ENCODE peak calls at places on chromosomes 1 and 21, in six cellular contexts. N, K, G, Y, S and V are unnamed samples.

GRCh38 chr1:170048515-170048914 is 26.0 kb downstream of the KIFAP3 start:
- DNase-seq in K (no peak), S (no peak), N (peak), G (no peak), Y (no peak), V (no peak)

GRCh38 chr21:46060596-46061061 is 37.3 kb upstream of the COL6A2 start:
- DNase-seq in S (no peak), G (no peak), N (peak), Y (no peak), K (no peak), V (peak)

GRCh38 chr1:234458352-234459027 is 20.5 kb downstream of the TARBP1 start:
- DNase-seq in K (no peak), S (no peak), N (no peak), G (no peak), Y (no peak), V (no peak)

GRCh38 chr1:160567858-160568682 is 11.2 kb downstream of the CD84 start:
- DNase-seq in S (peak), G (no peak), Y (no peak), N (no peak), K (peak), V (no peak)

GRCh38 chr1:161198877-161199431 is at the start of gene ADAMTS4:
- DNase-seq in G (no peak), S (no peak), K (no peak), Y (peak), N (peak), V (peak)

GRCh38 chr1:167517535-167518330 is 596 bp downstream of the CD247 start:
- DNase-seq in G (no peak), N (peak), Y (no peak), S (no peak), K (peak), V (no peak)

GRCh38 chr1:230495021-230495550 is 69.0 kb upstream of the PGBD5 start:
- DNase-seq in G (no peak), N (no peak), K (no peak), S (no peak), Y (no peak), V (no peak)

GRCh38 chr1:35646043-35646442 is 4.7 kb upstream of the PSMB2 start:
- DNase-seq in K (no peak), N (no peak), Y (no peak), G (no peak), S (no peak), V (no peak)

GRCh38 chr1:7553042-7553690 is 217.9 kb upstream of the VAMP3 start:
- DNase-seq in G (no peak), K (no peak), N (no peak), Y (no peak), S (peak), V (no peak)

GRCh38 chr1:225543350-225543749 is 109.6 kb downstream of the ENAH start:
- DNase-seq in S (no peak), K (no peak), N (no peak), Y (no peak), G (no peak), V (no peak)

GRCh38 chr1:208053661-208054060 is 142.7 kb upstream of the CD34 start:
- DNase-seq in S (no peak), G (no peak), N (no peak), Y (no peak), K (no peak), V (no peak)

GRCh38 chr1:231806623-231807470 is 180.3 kb downstream of the DISC1 start:
- DNase-seq in S (peak), K (no peak), N (peak), Y (no peak), G (peak), V (peak)

GRCh38 chr1:234188454-234188792 is 184.8 kb upstream of the COA6 start:
- DNase-seq in S (peak), Y (no peak), G (no peak), K (no peak), N (no peak), V (no peak)

GRCh38 chr1:186740324-186740723 is 60.1 kb upstream of the PTGS2 start:
- DNase-seq in G (no peak), N (no peak), S (no peak), Y (no peak), K (no peak), V (no peak)

GRCh38 chr1:212814989-212815388 is 23.3 kb downstream of the TATDN3 start:
- DNase-seq in N (no peak), S (peak), Y (no peak), K (no peak), G (no peak), V (no peak)

GRCh38 chr1:7912145-7912544 is 28.5 kb downstream of the TNFRSF9 start:
- DNase-seq in N (no peak), G (no peak), Y (no peak), K (no peak), S (no peak), V (no peak)

GRCh38 chr21:31220567-31220966 is 123.5 kb downstream of the TIAM1 start:
- DNase-seq in N (no peak), G (no peak), K (no peak), Y (no peak), S (no peak), V (no peak)